ENCODE peak calls at places on chromosomes 7 and 10, in seven cellular contexts. E, H, R, L, M, V and Z are unnamed samples.

GRCh38 chr7:136030867-136031318 is 53.7 kb upstream of the MTPN start:
- DNase-seq in H (no peak), R (peak; percentile 37), L (no peak), V (no peak), E (no peak), M (no peak), Z (no peak)

GRCh38 chr7:155371331-155371883 is 73.7 kb downstream of the INSIG1 start:
- DNase-seq in E (no peak), L (peak; percentile 40), V (no peak), M (no peak), R (no peak), H (no peak), Z (no peak)

GRCh38 chr10:31381766-31382316 is 62.8 kb downstream of the ZEB1 start:
- DNase-seq in R (no peak), H (no peak), M (no peak), V (no peak), E (no peak), L (no peak), Z (no peak)

GRCh38 chr10:44413416-44413815 is 28.5 kb upstream of the CXCL12 start:
- DNase-seq in L (no peak), E (no peak), R (no peak), V (no peak), M (no peak), H (no peak), Z (no peak)

GRCh38 chr7:116496653-116497052 is 2.9 kb upstream of the CAV2 start:
- DNase-seq in H (no peak), E (no peak), L (no peak), R (no peak), V (no peak), M (no peak), Z (no peak)

GRCh38 chr10:50560370-50560769 is 63.4 kb downstream of the SGMS1 start:
- DNase-seq in L (no peak), E (no peak), V (no peak), M (no peak), H (no peak), R (no peak), Z (no peak)

GRCh38 chr10:121302541-121303180 is 295.6 kb downstream of the FGFR2 start:
- DNase-seq in V (no peak), L (no peak), M (no peak), E (peak; percentile 26), H (no peak), R (no peak), Z (no peak)

GRCh38 chr10:131102147-131102546 is 209.4 kb downstream of the TCERG1L start:
- DNase-seq in E (no peak), L (no peak), V (no peak), R (no peak), H (no peak), M (no peak), Z (no peak)

GRCh38 chr7:38222481-38223096 is 44.5 kb downstream of the STARD3NL start:
- DNase-seq in E (peak; percentile 61), L (peak; percentile 76), M (peak; percentile 69), R (peak; percentile 77), H (peak; percentile 58), V (no peak), Z (peak; percentile 63)

GRCh38 chr7:2779086-2779485 is 65.0 kb downstream of the GNA12 start:
- DNase-seq in M (no peak), V (no peak), R (peak; percentile 85), E (no peak), L (no peak), H (no peak), Z (no peak)

GRCh38 chr7:22351878-22352277 is 5.1 kb downstream of the RAPGEF5 start:
- DNase-seq in V (no peak), H (no peak), E (no peak), L (no peak), M (no peak), R (no peak), Z (no peak)
- H3K4me1 ChIP-seq in V (no peaks in the 10 kb centered on the region), H (no peaks in the 10 kb centered on the region), E (peaks cover 44% of the 10 kb centered on the region), L (peaks cover 26% of the 10 kb centered on the region), M (peaks cover 3% of the 10 kb centered on the region), R (peaks cover 4% of the 10 kb centered on the region), Z (peaks cover 75% of the 10 kb centered on the region)

GRCh38 chr7:24972991-24973390 is 7.0 kb downstream of the OSBPL3 start:
- DNase-seq in M (no peak), L (no peak), V (no peak), R (peak; percentile 54), E (no peak), H (no peak), Z (no peak)
- H3K4me1 ChIP-seq in M (peaks cover 17% of the 10 kb centered on the region), L (peaks cover 38% of the 10 kb centered on the region), V (no peaks in the 10 kb centered on the region), R (peaks cover 15% of the 10 kb centered on the region), E (peaks cover 20% of the 10 kb centered on the region), H (peaks cover 4% of the 10 kb centered on the region), Z (peaks cover 67% of the 10 kb centered on the region)

GRCh38 chr7:831596-832291 is 532 bp upstream of the SUN1 start:
- DNase-seq in L (no peak), H (peak; percentile 47), R (peak; percentile 84), V (no peak), E (no peak), M (peak; percentile 55), Z (no peak)
- H3K4me1 ChIP-seq in L (peaks cover 18% of the 10 kb centered on the region), H (peaks cover 28% of the 10 kb centered on the region), R (peaks cover 21% of the 10 kb centered on the region), V (peaks cover 69% of the 10 kb centered on the region), E (peaks cover 21% of the 10 kb centered on the region), M (no peaks in the 10 kb centered on the region), Z (no peaks in the 10 kb centered on the region)

GRCh38 chr10:71221586-71222202 is 9.3 kb downstream of the UNC5B start:
- DNase-seq in V (no peak), R (no peak), L (no peak), E (no peak), M (no peak), H (no peak), Z (no peak)

GRCh38 chr10:71219918-71220688 is 7.7 kb downstream of the UNC5B start:
- DNase-seq in M (no peak), L (no peak), E (no peak), V (peak; percentile 4), R (no peak), H (no peak), Z (no peak)

GRCh38 chr10:71218833-71219120 is 6.4 kb downstream of the UNC5B start:
- DNase-seq in M (no peak), R (no peak), L (no peak), V (no peak), E (no peak), H (no peak), Z (no peak)

GRCh38 chr10:71222541-71223364 is 10.4 kb downstream of the UNC5B start:
- DNase-seq in H (no peak), M (peak; percentile 63), R (no peak), L (peak; percentile 74), E (no peak), V (peak; percentile 3), Z (peak; percentile 13)

DNA sequence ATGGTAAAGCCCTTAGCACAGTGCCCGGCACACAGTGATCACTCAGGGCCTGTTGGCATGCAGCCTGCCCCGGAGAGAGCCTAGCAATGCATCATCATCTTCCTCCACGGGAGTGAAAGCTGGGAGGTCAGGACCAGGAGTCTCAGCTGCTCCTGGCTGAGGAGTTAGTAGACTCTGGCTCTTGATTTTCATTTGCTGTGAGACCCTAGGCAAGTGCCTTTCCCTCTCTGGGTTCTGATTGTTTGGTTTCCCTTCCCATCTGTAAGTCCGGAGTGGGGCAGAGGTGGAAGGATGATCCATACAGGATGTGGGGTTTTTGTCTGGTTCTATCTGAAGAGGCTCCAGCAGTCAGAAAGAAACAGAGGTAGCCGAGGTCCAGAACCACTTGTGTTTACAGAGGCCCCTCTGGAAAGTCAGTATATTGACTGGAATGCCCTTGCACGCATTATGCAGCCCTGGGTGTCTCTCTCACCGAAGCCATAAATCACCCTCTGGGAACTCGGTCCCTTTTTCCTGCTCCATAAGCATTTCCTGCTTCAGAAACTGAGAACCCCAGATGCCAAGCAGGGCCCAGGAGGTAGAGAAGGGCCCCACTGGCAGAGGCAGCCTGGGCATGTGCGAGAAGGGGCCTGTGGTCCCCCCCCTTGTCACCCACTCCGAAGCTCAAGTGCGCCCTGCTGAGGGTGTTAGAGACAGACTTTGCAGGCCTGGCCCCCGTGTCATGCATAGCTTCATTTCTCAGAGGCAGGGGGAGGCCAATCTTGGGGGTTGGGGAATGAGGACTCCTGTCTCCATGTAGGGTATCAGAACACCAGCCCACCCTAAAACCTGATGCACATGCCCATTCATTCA is 8.5 kb downstream of the UNC5B start:
- DNase-seq in M (no peak), V (peak; percentile 12), R (no peak), E (no peak), H (no peak), L (no peak), Z (no peak)
- H3K4me1 ChIP-seq in M (peaks cover 21% of the 10 kb centered on the region), V (peaks cover 57% of the 10 kb centered on the region), R (peaks cover 52% of the 10 kb centered on the region), E (peaks cover 9% of the 10 kb centered on the region), H (peaks cover 68% of the 10 kb centered on the region), L (peaks cover 48% of the 10 kb centered on the region), Z (no peaks in the 10 kb centered on the region)

GRCh38 chr10:48990226-48990625 is 50.6 kb upstream of the LRRC18 start:
- DNase-seq in L (no peak), R (no peak), E (no peak), H (no peak), M (no peak), V (no peak), Z (no peak)
- H3K4me1 ChIP-seq in L (no peaks in the 10 kb centered on the region), R (no peaks in the 10 kb centered on the region), E (no peaks in the 10 kb centered on the region), H (no peaks in the 10 kb centered on the region), M (no peaks in the 10 kb centered on the region), V (no peaks in the 10 kb centered on the region), Z (peaks cover 3% of the 10 kb centered on the region)

GRCh38 chr10:96642530-96642929 is 55.7 kb upstream of the TM9SF3 start:
- DNase-seq in R (no peak), V (no peak), H (no peak), M (no peak), L (no peak), E (no peak), Z (no peak)
- H3K4me1 ChIP-seq in R (no peaks in the 10 kb centered on the region), V (no peaks in the 10 kb centered on the region), H (peaks cover 16% of the 10 kb centered on the region), M (no peaks in the 10 kb centered on the region), L (no peaks in the 10 kb centered on the region), E (peaks cover 11% of the 10 kb centered on the region), Z (peaks cover 21% of the 10 kb centered on the region)

DNA sequence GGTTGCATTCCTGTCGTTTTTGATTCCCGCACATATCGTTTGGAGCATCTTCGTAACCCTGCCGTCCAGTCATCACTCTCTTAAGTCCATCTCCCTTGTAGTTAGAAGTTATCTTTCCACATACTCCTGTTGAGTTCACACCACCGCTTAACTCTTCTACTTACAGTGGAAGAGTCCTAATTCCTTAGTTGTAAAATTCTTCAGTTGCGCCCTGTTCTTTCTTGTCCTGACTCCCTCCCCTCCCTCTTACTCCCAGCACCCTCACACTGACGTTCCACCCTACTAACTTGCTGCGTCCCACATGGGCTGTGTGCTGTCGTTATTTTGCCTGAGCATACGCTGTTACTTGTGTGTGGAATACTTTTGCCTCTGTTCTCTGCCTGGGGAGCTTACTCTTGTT is 11.7 kb downstream of the DNAJB6 start:
- DNase-seq in V (no peak), L (no peak), R (peak; percentile 42), E (no peak), M (no peak), H (no peak), Z (no peak)
- H3K4me1 ChIP-seq in V (peaks cover 90% of the 10 kb centered on the region), L (peaks cover 100% of the 10 kb centered on the region), R (peaks cover 2% of the 10 kb centered on the region), E (no peaks in the 10 kb centered on the region), M (peaks cover 6% of the 10 kb centered on the region), H (peaks cover 4% of the 10 kb centered on the region), Z (peaks cover 21% of the 10 kb centered on the region)

DNA sequence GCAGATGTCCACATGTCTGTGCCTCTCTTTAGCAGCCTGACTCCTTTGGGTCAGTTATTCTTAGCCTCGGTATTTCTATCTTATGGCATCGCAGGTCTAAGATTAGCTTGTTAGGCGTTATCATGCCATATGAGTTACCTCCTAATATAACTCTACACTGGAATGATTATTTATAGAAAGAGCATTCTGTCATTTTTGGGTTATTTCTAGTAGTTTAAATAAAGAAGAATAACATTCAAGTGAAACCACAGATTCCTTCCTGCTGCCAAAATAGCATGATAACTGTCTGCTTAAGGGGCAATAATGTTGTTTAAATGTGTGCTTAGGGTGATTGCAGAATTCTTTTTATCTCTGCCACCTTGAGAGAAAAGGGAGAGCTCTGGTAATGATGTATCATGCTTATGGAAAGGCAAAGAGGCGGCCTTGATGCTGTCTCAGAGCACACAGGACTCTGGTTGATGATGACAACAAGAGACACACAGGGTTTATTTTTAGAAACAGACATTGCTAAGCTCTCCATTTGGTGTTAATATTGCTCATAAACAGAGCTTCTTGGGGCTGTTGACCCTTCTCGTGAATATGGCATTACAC is 10.4 kb downstream of the HDAC9 start:
- DNase-seq in H (no peak), R (no peak), M (no peak), V (no peak), L (no peak), E (no peak), Z (peak; percentile 62)
- H3K4me1 ChIP-seq in H (peaks cover 51% of the 10 kb centered on the region), R (peaks cover 2% of the 10 kb centered on the region), M (no peaks in the 10 kb centered on the region), V (peaks cover 23% of the 10 kb centered on the region), L (peaks cover 8% of the 10 kb centered on the region), E (peaks cover 6% of the 10 kb centered on the region), Z (peaks cover 95% of the 10 kb centered on the region)